ENCODE peak calls at places on chromosome 13, in eight cellular contexts. One of them, this sample, is unnamed.

GRCh38 chr13:89827552-89827951 is 1519.9 kb upstream of the MIR17HG start:
- DNase-seq in mesendoderm: peak; percentile 1
- DNase-seq in GM06990: no peak
- DNase-seq in osteoblast: no peak
- DNase-seq in fibroblast of lung: no peak
- DNase-seq in heart right ventricle: no peak
- DNase-seq in cardiac fibroblast: no peak
- DNase-seq in foreskin fibroblast: no peak
- DNase-seq in this sample: no peak

GRCh38 chr13:27006519-27007161 is 165.0 kb downstream of the USP12 start:
- DNase-seq in mesendoderm: peak; percentile 22
- DNase-seq in GM06990: no peak
- DNase-seq in osteoblast: peak; percentile 79
- DNase-seq in fibroblast of lung: peak; percentile 34
- DNase-seq in heart right ventricle: no peak
- DNase-seq in cardiac fibroblast: peak; percentile 45
- DNase-seq in foreskin fibroblast: peak; percentile 70
- DNase-seq in this sample: peak; percentile 74

GRCh38 chr13:48909088-48909389 is 66.7 kb upstream of the FNDC3A start:
- DNase-seq in mesendoderm: no peak
- DNase-seq in GM06990: no peak
- DNase-seq in osteoblast: no peak
- DNase-seq in fibroblast of lung: no peak
- DNase-seq in heart right ventricle: no peak
- DNase-seq in cardiac fibroblast: no peak
- DNase-seq in foreskin fibroblast: no peak
- DNase-seq in this sample: no peak

GRCh38 chr13:94617389-94618000 is 15.8 kb downstream of the GPR180 start:
- DNase-seq in mesendoderm: peak; percentile 16
- DNase-seq in GM06990: no peak
- DNase-seq in osteoblast: no peak
- DNase-seq in fibroblast of lung: no peak
- DNase-seq in heart right ventricle: no peak
- DNase-seq in cardiac fibroblast: peak; percentile 44
- DNase-seq in foreskin fibroblast: peak; percentile 37
- DNase-seq in this sample: no peak

GRCh38 chr13:34155931-34156607 is 338.1 kb downstream of the RFC3 start:
- DNase-seq in mesendoderm: peak; percentile 34
- DNase-seq in GM06990: no peak
- DNase-seq in osteoblast: no peak
- DNase-seq in fibroblast of lung: peak; percentile 83
- DNase-seq in heart right ventricle: no peak
- DNase-seq in cardiac fibroblast: peak; percentile 23
- DNase-seq in foreskin fibroblast: peak; percentile 61
- DNase-seq in this sample: no peak

GRCh38 chr13:73090116-73090811 is 31.5 kb downstream of the KLF5 start:
- DNase-seq in mesendoderm: peak; percentile 99
- DNase-seq in GM06990: no peak
- DNase-seq in osteoblast: peak; percentile 83
- DNase-seq in fibroblast of lung: peak; percentile 95
- DNase-seq in heart right ventricle: no peak
- DNase-seq in cardiac fibroblast: peak; percentile 56
- DNase-seq in foreskin fibroblast: peak; percentile 80
- DNase-seq in this sample: peak; percentile 30

GRCh38 chr13:24042710-24043440 is 117.6 kb upstream of the SPATA13 start:
- DNase-seq in mesendoderm: no peak
- DNase-seq in GM06990: no peak
- DNase-seq in osteoblast: no peak
- DNase-seq in fibroblast of lung: no peak
- DNase-seq in heart right ventricle: no peak
- DNase-seq in cardiac fibroblast: no peak
- DNase-seq in foreskin fibroblast: no peak
- DNase-seq in this sample: no peak

GRCh38 chr13:19181621-19182485 is at the start of gene TUBA3C:
- DNase-seq in mesendoderm: no peak
- DNase-seq in GM06990: no peak
- DNase-seq in osteoblast: no peak
- DNase-seq in fibroblast of lung: no peak
- DNase-seq in heart right ventricle: no peak
- DNase-seq in cardiac fibroblast: no peak
- DNase-seq in foreskin fibroblast: no peak
- DNase-seq in this sample: no peak

GRCh38 chr13:77544365-77544764 is 8.9 kb downstream of the SCEL start:
- DNase-seq in mesendoderm: no peak
- DNase-seq in GM06990: no peak
- DNase-seq in osteoblast: peak; percentile 46
- DNase-seq in fibroblast of lung: peak; percentile 70
- DNase-seq in heart right ventricle: peak; percentile 57
- DNase-seq in cardiac fibroblast: peak; percentile 83
- DNase-seq in foreskin fibroblast: peak; percentile 44
- DNase-seq in this sample: peak; percentile 10

GRCh38 chr13:26051231-26052135 is at the start of gene SHISA2:
- DNase-seq in mesendoderm: peak; percentile 71
- DNase-seq in GM06990: no peak
- DNase-seq in osteoblast: peak; percentile 87
- DNase-seq in fibroblast of lung: peak; percentile 67
- DNase-seq in heart right ventricle: peak; percentile 36
- DNase-seq in cardiac fibroblast: peak; percentile 75
- DNase-seq in foreskin fibroblast: peak; percentile 50
- DNase-seq in this sample: peak; percentile 95

GRCh38 chr13:107441279-107441678 is 774.1 kb downstream of the LIG4 start:
- DNase-seq in mesendoderm: no peak
- DNase-seq in GM06990: no peak
- DNase-seq in osteoblast: peak; percentile 77
- DNase-seq in fibroblast of lung: peak; percentile 96
- DNase-seq in heart right ventricle: no peak
- DNase-seq in cardiac fibroblast: peak; percentile 27
- DNase-seq in foreskin fibroblast: no peak
- DNase-seq in this sample: no peak

GRCh38 chr13:33022986-33023385 is 6.8 kb downstream of the KL start:
- DNase-seq in mesendoderm: no peak
- DNase-seq in GM06990: no peak
- DNase-seq in osteoblast: no peak
- DNase-seq in fibroblast of lung: no peak
- DNase-seq in heart right ventricle: no peak
- DNase-seq in cardiac fibroblast: no peak
- DNase-seq in foreskin fibroblast: no peak
- DNase-seq in this sample: no peak

GRCh38 chr13:59746291-59746962 is 417.3 kb downstream of the DIAPH3 start:
- DNase-seq in mesendoderm: no peak
- DNase-seq in GM06990: no peak
- DNase-seq in osteoblast: peak; percentile 48
- DNase-seq in fibroblast of lung: peak; percentile 84
- DNase-seq in heart right ventricle: no peak
- DNase-seq in cardiac fibroblast: peak; percentile 22
- DNase-seq in foreskin fibroblast: peak; percentile 58
- DNase-seq in this sample: no peak

GRCh38 chr13:64130600-64130999 is 2715.0 kb upstream of the PCDH20 start:
- DNase-seq in mesendoderm: no peak
- DNase-seq in GM06990: no peak
- DNase-seq in osteoblast: no peak
- DNase-seq in fibroblast of lung: no peak
- DNase-seq in heart right ventricle: no peak
- DNase-seq in cardiac fibroblast: peak; percentile 4
- DNase-seq in foreskin fibroblast: no peak
- DNase-seq in this sample: no peak

GRCh38 chr13:37561031-37561430 is 37.5 kb downstream of the POSTN start:
- DNase-seq in mesendoderm: no peak
- DNase-seq in GM06990: no peak
- DNase-seq in osteoblast: no peak
- DNase-seq in fibroblast of lung: peak; percentile 25
- DNase-seq in heart right ventricle: no peak
- DNase-seq in cardiac fibroblast: peak; percentile 24
- DNase-seq in foreskin fibroblast: peak; percentile 26
- DNase-seq in this sample: no peak

GRCh38 chr13:33079960-33080359 is 63.7 kb downstream of the KL start:
- DNase-seq in mesendoderm: no peak
- DNase-seq in GM06990: no peak
- DNase-seq in osteoblast: peak; percentile 18
- DNase-seq in fibroblast of lung: no peak
- DNase-seq in heart right ventricle: no peak
- DNase-seq in cardiac fibroblast: no peak
- DNase-seq in foreskin fibroblast: no peak
- DNase-seq in this sample: no peak

GRCh38 chr13:94505730-94506129 is 26.2 kb upstream of the DCT start:
- DNase-seq in mesendoderm: peak; percentile 37
- DNase-seq in GM06990: no peak
- DNase-seq in osteoblast: no peak
- DNase-seq in fibroblast of lung: no peak
- DNase-seq in heart right ventricle: no peak
- DNase-seq in cardiac fibroblast: no peak
- DNase-seq in foreskin fibroblast: no peak
- DNase-seq in this sample: no peak

GRCh38 chr13:45162821-45163220 is 38.0 kb downstream of the KCTD4 start:
- DNase-seq in mesendoderm: no peak
- DNase-seq in GM06990: no peak
- DNase-seq in osteoblast: peak; percentile 84
- DNase-seq in fibroblast of lung: peak; percentile 93
- DNase-seq in heart right ventricle: no peak
- DNase-seq in cardiac fibroblast: peak; percentile 84
- DNase-seq in foreskin fibroblast: peak; percentile 89
- DNase-seq in this sample: no peak

GRCh38 chr13:26128676-26129075 is 76.9 kb upstream of the SHISA2 start:
- DNase-seq in mesendoderm: no peak
- DNase-seq in GM06990: no peak
- DNase-seq in osteoblast: no peak
- DNase-seq in fibroblast of lung: no peak
- DNase-seq in heart right ventricle: no peak
- DNase-seq in cardiac fibroblast: no peak
- DNase-seq in foreskin fibroblast: no peak
- DNase-seq in this sample: no peak

GRCh38 chr13:94154362-94154761 is 325.1 kb downstream of the DCT start:
- DNase-seq in mesendoderm: peak; percentile 51
- DNase-seq in GM06990: no peak
- DNase-seq in osteoblast: peak; percentile 54
- DNase-seq in fibroblast of lung: peak; percentile 73
- DNase-seq in heart right ventricle: no peak
- DNase-seq in cardiac fibroblast: peak; percentile 83
- DNase-seq in foreskin fibroblast: peak; percentile 67
- DNase-seq in this sample: peak; percentile 6

GRCh38 chr13:60326273-60326672 is 70.7 kb upstream of the TDRD3 start:
- DNase-seq in mesendoderm: peak; percentile 32
- DNase-seq in GM06990: no peak
- DNase-seq in osteoblast: peak; percentile 73
- DNase-seq in fibroblast of lung: no peak
- DNase-seq in heart right ventricle: no peak
- DNase-seq in cardiac fibroblast: no peak
- DNase-seq in foreskin fibroblast: no peak
- DNase-seq in this sample: peak; percentile 41

GRCh38 chr13:41313117-41313516 is 2.0 kb downstream of the NAA16 start:
- DNase-seq in mesendoderm: peak; percentile 18
- DNase-seq in GM06990: no peak
- DNase-seq in osteoblast: no peak
- DNase-seq in fibroblast of lung: no peak
- DNase-seq in heart right ventricle: no peak
- DNase-seq in cardiac fibroblast: no peak
- DNase-seq in foreskin fibroblast: no peak
- DNase-seq in this sample: no peak
- H3K4me3 ChIP-seq in mesendoderm: no peak overlapping the region
- H3K4me3 ChIP-seq in GM06990: no peak overlapping the region
- H3K4me3 ChIP-seq in osteoblast: peak overlapping the region; percentile 28
- H3K4me3 ChIP-seq in fibroblast of lung: peak overlapping the region; percentile 99
- H3K4me3 ChIP-seq in heart right ventricle: peak overlapping the region; percentile 97
- H3K4me3 ChIP-seq in cardiac fibroblast: peak overlapping the region; percentile 0
- H3K4me3 ChIP-seq in foreskin fibroblast: peak overlapping the region; percentile 87
- H3K4me3 ChIP-seq in this sample: no peak overlapping the region

GRCh38 chr13:40571338-40571737 is 95.1 kb downstream of the FOXO1 start:
- DNase-seq in mesendoderm: no peak
- DNase-seq in GM06990: no peak
- DNase-seq in osteoblast: no peak
- DNase-seq in fibroblast of lung: no peak
- DNase-seq in heart right ventricle: no peak
- DNase-seq in cardiac fibroblast: no peak
- DNase-seq in foreskin fibroblast: no peak
- DNase-seq in this sample: no peak

GRCh38 chr13:40572961-40573360 is 93.5 kb downstream of the FOXO1 start:
- DNase-seq in mesendoderm: no peak
- DNase-seq in GM06990: no peak
- DNase-seq in osteoblast: no peak
- DNase-seq in fibroblast of lung: no peak
- DNase-seq in heart right ventricle: no peak
- DNase-seq in cardiac fibroblast: no peak
- DNase-seq in foreskin fibroblast: no peak
- DNase-seq in this sample: no peak

GRCh38 chr13:40568672-40569350 is 97.6 kb downstream of the FOXO1 start:
- DNase-seq in mesendoderm: no peak
- DNase-seq in GM06990: no peak
- DNase-seq in osteoblast: peak; percentile 69
- DNase-seq in fibroblast of lung: peak; percentile 45
- DNase-seq in heart right ventricle: no peak
- DNase-seq in cardiac fibroblast: peak; percentile 37
- DNase-seq in foreskin fibroblast: peak; percentile 18
- DNase-seq in this sample: peak; percentile 13

GRCh38 chr13:40568246-40568645 is 98.2 kb downstream of the FOXO1 start:
- DNase-seq in mesendoderm: no peak
- DNase-seq in GM06990: no peak
- DNase-seq in osteoblast: no peak
- DNase-seq in fibroblast of lung: no peak
- DNase-seq in heart right ventricle: no peak
- DNase-seq in cardiac fibroblast: no peak
- DNase-seq in foreskin fibroblast: no peak
- DNase-seq in this sample: no peak

GRCh38 chr13:40570930-40571329 is 95.5 kb downstream of the FOXO1 start:
- DNase-seq in mesendoderm: no peak
- DNase-seq in GM06990: no peak
- DNase-seq in osteoblast: no peak
- DNase-seq in fibroblast of lung: no peak
- DNase-seq in heart right ventricle: no peak
- DNase-seq in cardiac fibroblast: no peak
- DNase-seq in foreskin fibroblast: no peak
- DNase-seq in this sample: no peak
- H3K4me3 ChIP-seq in mesendoderm: no peak overlapping the region
- H3K4me3 ChIP-seq in GM06990: no peak overlapping the region
- H3K4me3 ChIP-seq in osteoblast: no peak overlapping the region
- H3K4me3 ChIP-seq in fibroblast of lung: no peak overlapping the region
- H3K4me3 ChIP-seq in heart right ventricle: no peak overlapping the region
- H3K4me3 ChIP-seq in cardiac fibroblast: no peak overlapping the region
- H3K4me3 ChIP-seq in foreskin fibroblast: no peak overlapping the region
- H3K4me3 ChIP-seq in this sample: no peak overlapping the region

DNA sequence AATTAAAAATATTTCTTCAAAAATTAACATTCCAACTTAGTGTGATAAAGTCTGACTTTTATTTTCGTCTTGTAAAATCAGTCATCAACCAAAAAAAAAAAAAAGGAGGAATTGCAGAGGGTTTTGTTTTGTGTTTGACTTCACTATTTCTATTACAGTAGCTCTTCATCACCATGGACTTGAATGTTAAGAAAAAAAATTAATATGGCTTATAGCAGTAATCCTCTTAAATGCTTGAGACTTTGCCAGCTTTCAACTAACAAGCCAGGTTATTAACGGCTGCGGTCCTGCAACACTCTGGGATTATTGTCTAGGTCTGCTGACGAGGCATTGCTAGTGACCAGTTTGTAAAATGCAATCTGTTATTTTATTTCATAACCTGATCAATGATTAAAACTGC is 647.2 kb upstream of the KLHL1 start:
- DNase-seq in mesendoderm: no peak
- DNase-seq in GM06990: no peak
- DNase-seq in osteoblast: no peak
- DNase-seq in fibroblast of lung: no peak
- DNase-seq in heart right ventricle: no peak
- DNase-seq in cardiac fibroblast: no peak
- DNase-seq in foreskin fibroblast: no peak
- DNase-seq in this sample: no peak
- H3K4me3 ChIP-seq in mesendoderm: no peak overlapping the region
- H3K4me3 ChIP-seq in GM06990: no peak overlapping the region
- H3K4me3 ChIP-seq in osteoblast: no peak overlapping the region
- H3K4me3 ChIP-seq in fibroblast of lung: no peak overlapping the region
- H3K4me3 ChIP-seq in heart right ventricle: no peak overlapping the region
- H3K4me3 ChIP-seq in cardiac fibroblast: no peak overlapping the region
- H3K4me3 ChIP-seq in foreskin fibroblast: no peak overlapping the region
- H3K4me3 ChIP-seq in this sample: no peak overlapping the region

GRCh38 chr13:28719656-28720055 is 886 bp upstream of the SLC46A3 start:
- DNase-seq in mesendoderm: no peak
- DNase-seq in GM06990: no peak
- DNase-seq in osteoblast: peak; percentile 80
- DNase-seq in fibroblast of lung: peak; percentile 70
- DNase-seq in heart right ventricle: no peak
- DNase-seq in cardiac fibroblast: peak; percentile 57
- DNase-seq in foreskin fibroblast: peak; percentile 60
- DNase-seq in this sample: no peak
- H3K4me3 ChIP-seq in mesendoderm: no peak overlapping the region
- H3K4me3 ChIP-seq in GM06990: no peak overlapping the region
- H3K4me3 ChIP-seq in osteoblast: peak overlapping the region; percentile 89
- H3K4me3 ChIP-seq in fibroblast of lung: no peak overlapping the region
- H3K4me3 ChIP-seq in heart right ventricle: no peak overlapping the region
- H3K4me3 ChIP-seq in cardiac fibroblast: no peak overlapping the region
- H3K4me3 ChIP-seq in foreskin fibroblast: no peak overlapping the region
- H3K4me3 ChIP-seq in this sample: peak overlapping the region; percentile 77